ENCODE peak calls at places on chromosomes 13 and 19, in six cellular contexts. G, S, H, J, K and A are unnamed samples.

GRCh38 chr13:33015791-33016323 is 366 bp upstream of the KL start:
- DNase-seq in G (no peak), S (no peak), H (no peak), J (no peak), K (no peak), A (peak)

GRCh38 chr19:19276386-19276785 is 3.3 kb upstream of the TM6SF2 start:
- DNase-seq in G (peak), S (no peak), H (no peak), J (no peak), K (no peak), A (no peak)

GRCh38 chr13:20182231-20182846 is 10.4 kb downstream of the GJB2 start:
- DNase-seq in G (peak), S (no peak), H (peak), J (no peak), K (peak), A (no peak)

GRCh38 chr19:23406716-23407115 is 11.4 kb upstream of the ZNF91 start:
- DNase-seq in G (no peak), S (no peak), H (no peak), J (no peak), K (no peak), A (no peak)

GRCh38 chr13:32504263-32504662 is 34.3 kb downstream of the N4BP2L2 start:
- DNase-seq in G (no peak), S (no peak), H (no peak), J (no peak), K (no peak), A (no peak)

GRCh38 chr13:113083402-113084061 is 22.1 kb upstream of the F7 start:
- DNase-seq in G (peak), S (peak), H (no peak), J (no peak), K (peak), A (peak)

GRCh38 chr13:109778102-109778542 is 8.3 kb downstream of the IRS2 start:
- DNase-seq in G (peak), S (no peak), H (no peak), J (no peak), K (peak), A (no peak)

GRCh38 chr13:32334676-32335075 is 19.4 kb downstream of the BRCA2 start:
- DNase-seq in G (peak), S (no peak), H (no peak), J (no peak), K (peak), A (no peak)

GRCh38 chr13:99086869-99087129 is 108.9 kb upstream of the DOCK9 start:
- DNase-seq in G (no peak), S (peak), H (peak), J (no peak), K (peak), A (peak)

GRCh38 chr19:13315495-13315894 is 165.3 kb downstream of the IER2 start:
- DNase-seq in G (no peak), S (no peak), H (no peak), J (no peak), K (no peak), A (no peak)

GRCh38 chr19:43526884-43527859 is at the start of gene ETHE1:
- DNase-seq in G (peak), S (peak), H (peak), J (no peak), K (peak), A (peak)

GRCh38 chr19:16739546-16739945 is 19.9 kb downstream of the NWD1 start:
- DNase-seq in G (no peak), S (no peak), H (no peak), J (no peak), K (no peak), A (no peak)

GRCh38 chr13:31968473-31968872 is 63.1 kb upstream of the FRY start:
- DNase-seq in G (no peak), S (no peak), H (no peak), J (no peak), K (no peak), A (no peak)

GRCh38 chr19:35446194-35446593 is 1.9 kb upstream of the FFAR2 start:
- DNase-seq in G (no peak), S (no peak), H (peak), J (no peak), K (no peak), A (no peak)

GRCh38 chr19:36340786-36341386 is 38.1 kb downstream of the ZFP14 start:
- DNase-seq in G (no peak), S (no peak), H (no peak), J (no peak), K (no peak), A (no peak)

GRCh38 chr13:20408181-20408580 is 117.5 kb downstream of the CRYL1 start:
- DNase-seq in G (no peak), S (no peak), H (no peak), J (no peak), K (no peak), A (no peak)

GRCh38 chr19:50712833-50713232 is 6.8 kb downstream of the SHANK1 start:
- DNase-seq in G (no peak), S (no peak), H (no peak), J (no peak), K (no peak), A (no peak)

GRCh38 chr13:78598933-78599332 is 4.4 kb downstream of the POU4F1 start:
- DNase-seq in G (no peak), S (no peak), H (no peak), J (no peak), K (no peak), A (no peak)

GRCh38 chr13:100423375-100423774 is 165.2 kb downstream of the GGACT start:
- DNase-seq in G (peak), S (no peak), H (no peak), J (no peak), K (peak), A (no peak)

GRCh38 chr19:11197291-11198174 is at the start of gene KANK2:
- DNase-seq in G (peak), S (peak), H (peak), J (peak), K (peak), A (peak)

GRCh38 chr13:113820813-113821651 is 42.8 kb downstream of the GAS6 start:
- DNase-seq in G (peak), S (peak), H (no peak), J (peak), K (peak), A (peak)

GRCh38 chr13:95956589-95957148 is 96.5 kb downstream of the UGGT2 start:
- DNase-seq in G (no peak), S (no peak), H (no peak), J (no peak), K (peak), A (no peak)

GRCh38 chr13:35600137-35600536 is 123.6 kb upstream of the MAB21L1 start:
- DNase-seq in G (peak), S (no peak), H (no peak), J (no peak), K (no peak), A (no peak)

GRCh38 chr19:50705422-50706019 is 14.1 kb downstream of the SHANK1 start:
- DNase-seq in G (peak), S (no peak), H (peak), J (no peak), K (peak), A (no peak)

GRCh38 chr13:36862002-36862706 is 43.1 kb downstream of the RFXAP start:
- DNase-seq in G (no peak), S (no peak), H (no peak), J (no peak), K (no peak), A (no peak)

GRCh38 chr13:109412232-109412935 is 374.0 kb downstream of the IRS2 start:
- DNase-seq in G (peak), S (peak), H (no peak), J (peak), K (no peak), A (peak)

GRCh38 chr19:1929051-1929742 is 11.8 kb upstream of the CSNK1G2 start:
- DNase-seq in G (peak), S (peak), H (peak), J (no peak), K (peak), A (peak)

GRCh38 chr13:67990868-67991267 is 760.7 kb upstream of the PCDH9 start:
- DNase-seq in G (no peak), S (no peak), H (no peak), J (no peak), K (no peak), A (no peak)

GRCh38 chr13:36475468-36475867 is 43.2 kb downstream of the CCNA1 start:
- DNase-seq in G (no peak), S (no peak), H (no peak), J (no peak), K (peak), A (no peak)

GRCh38 chr19:6424190-6424938 is at the start of gene KHSRP:
- DNase-seq in G (no peak), S (no peak), H (peak), J (no peak), K (no peak), A (no peak)

GRCh38 chr19:18660051-18660910 is 23.2 kb upstream of the CRTC1 start:
- DNase-seq in G (peak), S (no peak), H (no peak), J (no peak), K (peak), A (peak)

GRCh38 chr13:32135655-32136054 is 104.1 kb downstream of the FRY start:
- DNase-seq in G (peak), S (no peak), H (no peak), J (no peak), K (peak), A (no peak)